ENCODE peak calls at places on chromosomes 6 and 20, in four cellular contexts. E is cardiac fibroblast, S is T-helper 9 cell, Z is hypothalamus. G is an unnamed sample.

GRCh38 chr6:163416640-163417253 is 2.2 kb downstream of the QKI start:
- DNase-seq in E (peak), S (peak), Z (no peak), G (peak)

GRCh38 chr6:133343220-133343619 is 102.1 kb downstream of the EYA4 start:
- DNase-seq in S (no peak), E (no peak), Z (no peak), G (no peak)

GRCh38 chr6:44257007-44257752 is at the start of gene SLC35B2:
- DNase-seq in E (peak), S (peak), Z (peak), G (peak)

GRCh38 chr6:36337814-36338213 is 1.1 kb upstream of the BNIP5 start:
- DNase-seq in S (no peak), Z (no peak), E (no peak), G (no peak)

GRCh38 chr20:14711681-14712080 is 374.3 kb upstream of the FLRT3 start:
- DNase-seq in S (no peak), E (peak), Z (no peak), G (no peak)

GRCh38 chr6:112189494-112189893 is 64.9 kb downstream of the LAMA4 start:
- DNase-seq in E (no peak), S (no peak), Z (no peak), G (peak)

GRCh38 chr20:26209171-26209941 is 512.7 kb upstream of the ZNF337 start:
- DNase-seq in S (no peak), Z (no peak), E (peak), G (peak)

GRCh38 chr20:48716086-48716485 is 111.7 kb downstream of the PREX1 start:
- DNase-seq in S (peak), Z (no peak), E (no peak), G (no peak)

GRCh38 chr20:40797425-40797824 is 108.4 kb upstream of the MAFB start:
- DNase-seq in S (no peak), E (peak), Z (no peak), G (no peak)

GRCh38 chr6:130223508-130223907 is 757 bp upstream of the SAMD3 start:
- DNase-seq in Z (no peak), E (no peak), S (peak), G (no peak)